ENCODE peak calls at places on chromosomes 3 and 15, in eight cellular contexts. One of them, this sample, is unnamed.
A peak's percentile ranks its signal among the peaks of the same experiment; 100 is the strongest.

GRCh38 chr3:153166206-153166605 is 4.2 kb downstream of the RAP2B start:
- DNase-seq in ascending aorta: no peak
- DNase-seq in left lung: no peak
- DNase-seq in left ventricle myocardium inferior: no peak
- DNase-seq in tibial nerve: no peak
- DNase-seq in NB4: peak; percentile 62
- DNase-seq in brain microvascular endothelial cell: peak; percentile 26
- DNase-seq in hepatocyte: no peak
- DNase-seq in this sample: peak; percentile 35

GRCh38 chr15:83066034-83066760 is 855 bp downstream of the BTBD1 start:
- DNase-seq in hepatocyte: no peak
- DNase-seq in NB4: peak; percentile 42
- DNase-seq in ascending aorta: no peak
- DNase-seq in left ventricle myocardium inferior: peak; percentile 25
- DNase-seq in tibial nerve: no peak
- DNase-seq in left lung: no peak
- DNase-seq in brain microvascular endothelial cell: no peak
- DNase-seq in this sample: no peak

GRCh38 chr15:31297880-31298456 is 28.7 kb upstream of the KLF13 start:
- DNase-seq in left ventricle myocardium inferior: no peak
- DNase-seq in left lung: no peak
- DNase-seq in brain microvascular endothelial cell: no peak
- DNase-seq in ascending aorta: no peak
- DNase-seq in tibial nerve: peak; percentile 10
- DNase-seq in NB4: no peak
- DNase-seq in hepatocyte: peak; percentile 59
- DNase-seq in this sample: no peak

GRCh38 chr15:92079047-92079446 is 225.5 kb downstream of the SLCO3A1 start:
- DNase-seq in left lung: no peak
- DNase-seq in NB4: peak; percentile 59
- DNase-seq in tibial nerve: no peak
- DNase-seq in ascending aorta: no peak
- DNase-seq in brain microvascular endothelial cell: no peak
- DNase-seq in left ventricle myocardium inferior: no peak
- DNase-seq in hepatocyte: no peak
- DNase-seq in this sample: no peak

GRCh38 chr15:25437751-25438600 is 848 bp downstream of the UBE3A start:
- DNase-seq in tibial nerve: peak; percentile 13
- DNase-seq in NB4: peak; percentile 74
- DNase-seq in left ventricle myocardium inferior: peak; percentile 57
- DNase-seq in left lung: peak; percentile 61
- DNase-seq in ascending aorta: peak; percentile 9
- DNase-seq in hepatocyte: peak; percentile 88
- DNase-seq in brain microvascular endothelial cell: peak; percentile 12
- DNase-seq in this sample: peak; percentile 50

GRCh38 chr3:98985406-98985805 is 83.9 kb upstream of the DCBLD2 start:
- DNase-seq in NB4: no peak
- DNase-seq in tibial nerve: no peak
- DNase-seq in left lung: no peak
- DNase-seq in ascending aorta: no peak
- DNase-seq in brain microvascular endothelial cell: no peak
- DNase-seq in left ventricle myocardium inferior: no peak
- DNase-seq in hepatocyte: no peak
- DNase-seq in this sample: no peak

GRCh38 chr3:178284180-178284579 is 252.1 kb upstream of the KCNMB2 start:
- DNase-seq in tibial nerve: no peak
- DNase-seq in left lung: no peak
- DNase-seq in hepatocyte: no peak
- DNase-seq in brain microvascular endothelial cell: no peak
- DNase-seq in left ventricle myocardium inferior: no peak
- DNase-seq in NB4: no peak
- DNase-seq in ascending aorta: no peak
- DNase-seq in this sample: no peak

GRCh38 chr3:73188707-73189106 is 127.2 kb downstream of the EBLN2 start:
- DNase-seq in left ventricle myocardium inferior: no peak
- DNase-seq in brain microvascular endothelial cell: no peak
- DNase-seq in ascending aorta: no peak
- DNase-seq in left lung: no peak
- DNase-seq in tibial nerve: no peak
- DNase-seq in hepatocyte: no peak
- DNase-seq in NB4: no peak
- DNase-seq in this sample: no peak

GRCh38 chr15:63052961-63053698 is 10.6 kb downstream of the TPM1 start:
- DNase-seq in NB4: no peak
- DNase-seq in left lung: no peak
- DNase-seq in tibial nerve: peak; percentile 58
- DNase-seq in ascending aorta: no peak
- DNase-seq in left ventricle myocardium inferior: peak; percentile 53
- DNase-seq in brain microvascular endothelial cell: no peak
- DNase-seq in hepatocyte: peak; percentile 50
- DNase-seq in this sample: peak; percentile 35

GRCh38 chr3:46664188-46664970 is 29.1 kb downstream of the ALS2CL start:
- DNase-seq in ascending aorta: no peak
- DNase-seq in brain microvascular endothelial cell: no peak
- DNase-seq in left lung: no peak
- DNase-seq in NB4: no peak
- DNase-seq in hepatocyte: no peak
- DNase-seq in left ventricle myocardium inferior: no peak
- DNase-seq in tibial nerve: no peak
- DNase-seq in this sample: no peak

GRCh38 chr3:24060055-24060454 is 115.0 kb downstream of the NR1D2 start:
- DNase-seq in hepatocyte: peak; percentile 36
- DNase-seq in left ventricle myocardium inferior: no peak
- DNase-seq in brain microvascular endothelial cell: peak; percentile 78
- DNase-seq in tibial nerve: no peak
- DNase-seq in ascending aorta: peak; percentile 17
- DNase-seq in NB4: no peak
- DNase-seq in left lung: peak; percentile 76
- DNase-seq in this sample: peak; percentile 84

GRCh38 chr3:77672016-77672415 is 632.1 kb downstream of the ROBO2 start:
- DNase-seq in left lung: no peak
- DNase-seq in NB4: no peak
- DNase-seq in left ventricle myocardium inferior: no peak
- DNase-seq in brain microvascular endothelial cell: no peak
- DNase-seq in tibial nerve: no peak
- DNase-seq in ascending aorta: no peak
- DNase-seq in hepatocyte: no peak
- DNase-seq in this sample: no peak

GRCh38 chr3:187319699-187320302 is 28.3 kb upstream of the MASP1 start:
- DNase-seq in ascending aorta: no peak
- DNase-seq in hepatocyte: peak; percentile 86
- DNase-seq in left ventricle myocardium inferior: peak; percentile 55
- DNase-seq in tibial nerve: peak; percentile 59
- DNase-seq in NB4: peak; percentile 70
- DNase-seq in brain microvascular endothelial cell: peak; percentile 77
- DNase-seq in left lung: peak; percentile 50
- DNase-seq in this sample: peak; percentile 58

GRCh38 chr3:197186887-197187588 is 111.4 kb downstream of the DLG1 start:
- DNase-seq in tibial nerve: no peak
- DNase-seq in ascending aorta: no peak
- DNase-seq in NB4: peak; percentile 75
- DNase-seq in left ventricle myocardium inferior: no peak
- DNase-seq in hepatocyte: peak; percentile 70
- DNase-seq in left lung: no peak
- DNase-seq in brain microvascular endothelial cell: peak; percentile 20
- DNase-seq in this sample: peak; percentile 59

GRCh38 chr3:158672293-158673176 is at the start of gene LXN:
- DNase-seq in ascending aorta: peak; percentile 27
- DNase-seq in hepatocyte: peak; percentile 95
- DNase-seq in NB4: no peak
- DNase-seq in tibial nerve: peak; percentile 63
- DNase-seq in left lung: peak; percentile 93
- DNase-seq in brain microvascular endothelial cell: peak; percentile 93
- DNase-seq in left ventricle myocardium inferior: peak; percentile 84
- DNase-seq in this sample: peak; percentile 87

GRCh38 chr3:31185004-31185357 is 290.5 kb upstream of the GADL1 start:
- DNase-seq in ascending aorta: no peak
- DNase-seq in left ventricle myocardium inferior: no peak
- DNase-seq in tibial nerve: no peak
- DNase-seq in NB4: no peak
- DNase-seq in hepatocyte: no peak
- DNase-seq in left lung: no peak
- DNase-seq in brain microvascular endothelial cell: peak; percentile 47
- DNase-seq in this sample: peak; percentile 62

GRCh38 chr15:74201656-74202420 is 749 bp downstream of the STRA6 start:
- DNase-seq in left ventricle myocardium inferior: no peak
- DNase-seq in NB4: no peak
- DNase-seq in brain microvascular endothelial cell: peak; percentile 70
- DNase-seq in tibial nerve: no peak
- DNase-seq in hepatocyte: no peak
- DNase-seq in left lung: no peak
- DNase-seq in ascending aorta: no peak
- DNase-seq in this sample: peak; percentile 94

GRCh38 chr3:146308682-146309081 is 57.8 kb upstream of the PLSCR4 start:
- DNase-seq in NB4: no peak
- DNase-seq in left ventricle myocardium inferior: no peak
- DNase-seq in ascending aorta: no peak
- DNase-seq in tibial nerve: no peak
- DNase-seq in left lung: no peak
- DNase-seq in brain microvascular endothelial cell: peak; percentile 72
- DNase-seq in hepatocyte: no peak
- DNase-seq in this sample: peak; percentile 41

GRCh38 chr3:171225698-171226097 is 199.2 kb upstream of the SLC2A2 start:
- DNase-seq in left ventricle myocardium inferior: no peak
- DNase-seq in hepatocyte: no peak
- DNase-seq in tibial nerve: no peak
- DNase-seq in left lung: no peak
- DNase-seq in NB4: no peak
- DNase-seq in brain microvascular endothelial cell: no peak
- DNase-seq in ascending aorta: no peak
- DNase-seq in this sample: peak; percentile 87

DNA sequence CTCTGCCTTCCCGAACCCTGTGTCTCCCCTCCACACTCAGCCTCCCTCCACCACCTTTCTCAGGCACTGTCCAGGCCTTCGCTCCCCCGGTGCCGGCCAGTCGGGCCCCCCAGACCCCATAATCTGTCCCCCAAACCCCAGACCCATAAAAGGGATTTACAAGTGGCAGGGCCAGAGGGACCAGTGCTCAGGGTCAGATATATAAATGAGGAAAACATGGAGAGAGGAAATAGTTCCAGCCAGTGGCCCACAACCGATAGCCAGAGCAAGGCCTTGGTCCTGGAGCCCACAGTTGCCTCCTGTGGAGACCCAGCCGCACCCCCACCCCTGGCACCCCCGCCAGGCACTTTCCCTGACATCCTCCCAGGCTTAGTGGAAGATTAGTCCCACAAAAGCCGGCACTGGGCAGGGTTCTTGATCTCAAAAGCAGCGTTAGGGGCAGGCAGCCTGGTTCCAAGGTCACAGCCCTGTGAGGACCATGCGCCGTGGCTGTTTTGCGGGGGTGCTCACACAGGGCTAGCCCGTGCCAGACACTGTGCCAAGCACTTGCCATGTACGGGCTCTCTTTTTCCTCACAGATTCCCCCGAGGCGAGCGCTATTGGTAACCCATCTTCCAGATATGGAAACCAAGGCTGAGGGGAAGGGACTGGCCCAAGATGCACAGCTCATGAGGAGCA is 1.1 kb upstream of the PLXND1 start:
- DNase-seq in tibial nerve: no peak
- DNase-seq in hepatocyte: no peak
- DNase-seq in ascending aorta: no peak
- DNase-seq in brain microvascular endothelial cell: no peak
- DNase-seq in left ventricle myocardium inferior: no peak
- DNase-seq in NB4: no peak
- DNase-seq in left lung: no peak
- DNase-seq in this sample: no peak
- H3K4me3 ChIP-seq in tibial nerve: peak overlapping the region; percentile 66
- H3K4me3 ChIP-seq in hepatocyte: peak overlapping the region; percentile 34
- H3K4me3 ChIP-seq in ascending aorta: peak overlapping the region; percentile 75
- H3K4me3 ChIP-seq in brain microvascular endothelial cell: peak overlapping the region; percentile 52
- H3K4me3 ChIP-seq in left ventricle myocardium inferior: peak overlapping the region; percentile 68
- H3K4me3 ChIP-seq in NB4: no peak overlapping the region
- H3K4me3 ChIP-seq in left lung: peak overlapping the region; percentile 22
- H3K4me3 ChIP-seq in this sample: peak overlapping the region; percentile 45

DNA sequence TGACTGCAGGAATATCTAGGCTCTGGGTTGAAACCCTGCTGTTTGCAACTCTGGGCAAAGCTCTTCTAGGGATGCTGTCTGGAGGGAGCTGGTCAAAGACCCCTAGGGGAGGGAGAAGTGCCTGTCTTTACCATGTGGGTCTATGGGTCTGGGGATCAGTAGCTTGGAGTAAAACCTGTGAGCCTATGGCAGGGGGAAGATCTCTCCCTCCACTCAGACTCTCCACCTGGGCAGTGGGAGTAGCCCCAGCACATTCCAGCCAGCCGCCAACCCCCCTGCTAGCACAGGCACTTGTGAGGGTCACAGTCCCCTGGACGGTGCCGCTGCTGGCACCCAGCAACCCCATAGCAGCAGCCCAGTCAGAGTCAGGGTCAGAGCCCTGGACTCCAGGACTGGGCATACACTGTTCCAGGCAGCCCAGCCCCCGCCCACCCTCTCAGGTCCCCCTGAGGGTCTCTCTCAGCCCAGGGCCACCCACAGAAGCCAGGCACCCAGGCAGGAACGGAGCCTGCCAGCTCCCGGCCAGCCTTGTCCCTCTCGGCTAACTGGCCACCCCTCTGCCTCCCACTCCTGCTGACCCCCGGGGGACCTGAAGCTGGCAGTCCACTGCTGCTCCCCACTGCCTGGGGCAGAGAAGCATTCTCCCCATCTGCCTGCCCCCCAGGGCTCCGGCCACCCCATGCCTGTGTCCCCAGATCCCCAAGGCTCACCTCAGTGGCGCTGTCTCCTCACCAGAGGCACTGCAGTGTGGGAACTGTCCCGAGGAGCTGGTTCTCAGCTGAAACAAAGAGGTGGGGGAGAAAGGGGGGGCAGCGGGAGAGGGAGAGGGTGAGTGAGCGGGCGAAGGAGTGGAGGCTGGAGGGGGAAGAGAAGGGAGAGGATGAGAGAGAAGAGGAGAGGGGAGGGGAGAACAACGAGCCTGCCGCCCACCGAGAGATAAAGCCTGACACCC is 10.8 kb downstream of the GLYCTK start:
- DNase-seq in brain microvascular endothelial cell: no peak
- DNase-seq in tibial nerve: no peak
- DNase-seq in ascending aorta: no peak
- DNase-seq in left lung: no peak
- DNase-seq in left ventricle myocardium inferior: no peak
- DNase-seq in hepatocyte: peak; percentile 79
- DNase-seq in NB4: no peak
- DNase-seq in this sample: no peak
- TF ChIP-seq CTCF in brain microvascular endothelial cell: peak; percentile 12
- TF ChIP-seq CTCF in tibial nerve: no peak
- TF ChIP-seq CTCF in ascending aorta: no peak
- TF ChIP-seq CTCF in left lung: no peak
- TF ChIP-seq CTCF in left ventricle myocardium inferior: no peak
- TF ChIP-seq CTCF in hepatocyte: no peak
- TF ChIP-seq CTCF in NB4: no peak
- TF ChIP-seq CTCF in this sample: no peak

GRCh38 chr3:21750831-21751391 is at the start of gene ZNF385D:
- DNase-seq in NB4: no peak
- DNase-seq in brain microvascular endothelial cell: peak; percentile 44
- DNase-seq in tibial nerve: peak; percentile 27
- DNase-seq in left lung: peak; percentile 34
- DNase-seq in ascending aorta: no peak
- DNase-seq in hepatocyte: peak; percentile 69
- DNase-seq in left ventricle myocardium inferior: peak; percentile 72
- DNase-seq in this sample: peak; percentile 80
- H3K4me3 ChIP-seq in NB4: no peak within 1 kb of the TSS
- H3K4me3 ChIP-seq in brain microvascular endothelial cell: peak within 1 kb of the TSS; percentile 53
- H3K4me3 ChIP-seq in tibial nerve: peak within 1 kb of the TSS; percentile 18
- H3K4me3 ChIP-seq in left lung: peak within 1 kb of the TSS; percentile 3
- H3K4me3 ChIP-seq in ascending aorta: peak within 1 kb of the TSS; percentile 75
- H3K4me3 ChIP-seq in hepatocyte: peak within 1 kb of the TSS; percentile 28
- H3K4me3 ChIP-seq in left ventricle myocardium inferior: peak within 1 kb of the TSS; percentile 70
- H3K4me3 ChIP-seq in this sample: peak within 1 kb of the TSS; percentile 68

GRCh38 chr3:184604039-184604955 is 42.7 kb downstream of the EPHB3 start:
- DNase-seq in NB4: peak; percentile 54
- DNase-seq in left ventricle myocardium inferior: no peak
- DNase-seq in brain microvascular endothelial cell: no peak
- DNase-seq in left lung: no peak
- DNase-seq in hepatocyte: no peak
- DNase-seq in ascending aorta: no peak
- DNase-seq in tibial nerve: no peak
- DNase-seq in this sample: no peak
- TF ChIP-seq CTCF in NB4: no peak
- TF ChIP-seq CTCF in left ventricle myocardium inferior: no peak
- TF ChIP-seq CTCF in brain microvascular endothelial cell: no peak
- TF ChIP-seq CTCF in left lung: no peak
- TF ChIP-seq CTCF in hepatocyte: peak; percentile 12
- TF ChIP-seq CTCF in ascending aorta: no peak
- TF ChIP-seq CTCF in tibial nerve: no peak
- TF ChIP-seq CTCF in this sample: no peak